ENCODE peak calls at places on chromosomes 13 and 19, in eight cellular contexts. One of them, this sample, is unnamed.
A peak's percentile ranks its signal among the peaks of the same experiment; 100 is the strongest.

GRCh38 chr19:6464070-6464873 is at the start of gene CRB3:
- DNase-seq in heart left ventricle: no peak
- DNase-seq in posterior cingulate gyrus: no peak
- DNase-seq in C1 segment of cervical spinal cord: no peak
- DNase-seq in head of caudate nucleus: no peak
- DNase-seq in substantia nigra: no peak
- DNase-seq in NCI-H1105: peak; percentile 90
- DNase-seq in effector memory CD4-positive, alpha-beta T cell: peak; percentile 26
- DNase-seq in this sample: no peak

GRCh38 chr19:51599084-51599483 is 28.0 kb downstream of the ZNF175 start:
- DNase-seq in heart left ventricle: no peak
- DNase-seq in NCI-H1105: no peak
- DNase-seq in C1 segment of cervical spinal cord: no peak
- DNase-seq in effector memory CD4-positive, alpha-beta T cell: no peak
- DNase-seq in substantia nigra: no peak
- DNase-seq in head of caudate nucleus: no peak
- DNase-seq in posterior cingulate gyrus: no peak
- DNase-seq in this sample: no peak

GRCh38 chr19:17473041-17473440 is 2.7 kb downstream of the SLC27A1 start:
- DNase-seq in NCI-H1105: no peak
- DNase-seq in head of caudate nucleus: peak; percentile 32
- DNase-seq in posterior cingulate gyrus: no peak
- DNase-seq in C1 segment of cervical spinal cord: no peak
- DNase-seq in heart left ventricle: no peak
- DNase-seq in effector memory CD4-positive, alpha-beta T cell: no peak
- DNase-seq in substantia nigra: no peak
- DNase-seq in this sample: no peak

GRCh38 chr19:1089126-1089771 is 5.9 kb downstream of the POLR2E start:
- DNase-seq in NCI-H1105: no peak
- DNase-seq in effector memory CD4-positive, alpha-beta T cell: no peak
- DNase-seq in posterior cingulate gyrus: no peak
- DNase-seq in C1 segment of cervical spinal cord: no peak
- DNase-seq in head of caudate nucleus: no peak
- DNase-seq in heart left ventricle: no peak
- DNase-seq in substantia nigra: no peak
- DNase-seq in this sample: no peak

GRCh38 chr13:57740719-57741118 is 109.2 kb downstream of the PCDH17 start:
- DNase-seq in effector memory CD4-positive, alpha-beta T cell: no peak
- DNase-seq in C1 segment of cervical spinal cord: no peak
- DNase-seq in posterior cingulate gyrus: peak; percentile 50
- DNase-seq in heart left ventricle: no peak
- DNase-seq in head of caudate nucleus: peak; percentile 47
- DNase-seq in NCI-H1105: no peak
- DNase-seq in substantia nigra: peak; percentile 39
- DNase-seq in this sample: peak; percentile 71

GRCh38 chr13:45417790-45418534 is at the start of gene SLC25A30:
- DNase-seq in posterior cingulate gyrus: peak; percentile 99
- DNase-seq in NCI-H1105: no peak
- DNase-seq in head of caudate nucleus: peak; percentile 97
- DNase-seq in heart left ventricle: peak; percentile 97
- DNase-seq in substantia nigra: peak; percentile 78
- DNase-seq in effector memory CD4-positive, alpha-beta T cell: peak; percentile 88
- DNase-seq in C1 segment of cervical spinal cord: peak; percentile 78
- DNase-seq in this sample: peak; percentile 88

GRCh38 chr13:93270769-93271753 is 44.5 kb downstream of the GPC6 start:
- DNase-seq in posterior cingulate gyrus: no peak
- DNase-seq in heart left ventricle: no peak
- DNase-seq in head of caudate nucleus: no peak
- DNase-seq in NCI-H1105: peak; percentile 25
- DNase-seq in effector memory CD4-positive, alpha-beta T cell: no peak
- DNase-seq in substantia nigra: no peak
- DNase-seq in C1 segment of cervical spinal cord: no peak
- DNase-seq in this sample: no peak

GRCh38 chr13:80469841-80470378 is 129.0 kb upstream of the SPRY2 start:
- DNase-seq in NCI-H1105: no peak
- DNase-seq in substantia nigra: no peak
- DNase-seq in C1 segment of cervical spinal cord: no peak
- DNase-seq in head of caudate nucleus: no peak
- DNase-seq in heart left ventricle: peak; percentile 74
- DNase-seq in posterior cingulate gyrus: no peak
- DNase-seq in effector memory CD4-positive, alpha-beta T cell: no peak
- DNase-seq in this sample: no peak

GRCh38 chr19:1276620-1277007 is 1.3 kb downstream of the FAM174C start:
- DNase-seq in head of caudate nucleus: no peak
- DNase-seq in substantia nigra: no peak
- DNase-seq in posterior cingulate gyrus: no peak
- DNase-seq in C1 segment of cervical spinal cord: no peak
- DNase-seq in heart left ventricle: no peak
- DNase-seq in NCI-H1105: no peak
- DNase-seq in effector memory CD4-positive, alpha-beta T cell: no peak
- DNase-seq in this sample: no peak

GRCh38 chr13:34349091-34349722 is 531.3 kb downstream of the RFC3 start:
- DNase-seq in effector memory CD4-positive, alpha-beta T cell: no peak
- DNase-seq in heart left ventricle: peak; percentile 81
- DNase-seq in substantia nigra: no peak
- DNase-seq in NCI-H1105: no peak
- DNase-seq in head of caudate nucleus: no peak
- DNase-seq in C1 segment of cervical spinal cord: no peak
- DNase-seq in posterior cingulate gyrus: peak; percentile 85
- DNase-seq in this sample: no peak

GRCh38 chr19:37564624-37565369 is 29.8 kb downstream of the ZNF571 start:
- DNase-seq in heart left ventricle: no peak
- DNase-seq in C1 segment of cervical spinal cord: no peak
- DNase-seq in head of caudate nucleus: no peak
- DNase-seq in posterior cingulate gyrus: no peak
- DNase-seq in effector memory CD4-positive, alpha-beta T cell: no peak
- DNase-seq in NCI-H1105: no peak
- DNase-seq in substantia nigra: no peak
- DNase-seq in this sample: no peak

GRCh38 chr19:4547303-4548237 is 7.7 kb upstream of the LRG1 start:
- DNase-seq in substantia nigra: no peak
- DNase-seq in NCI-H1105: no peak
- DNase-seq in effector memory CD4-positive, alpha-beta T cell: no peak
- DNase-seq in head of caudate nucleus: no peak
- DNase-seq in C1 segment of cervical spinal cord: no peak
- DNase-seq in posterior cingulate gyrus: no peak
- DNase-seq in heart left ventricle: no peak
- DNase-seq in this sample: no peak

GRCh38 chr19:50008532-50008931 is 16.6 kb downstream of the VRK3 start:
- DNase-seq in head of caudate nucleus: no peak
- DNase-seq in C1 segment of cervical spinal cord: no peak
- DNase-seq in NCI-H1105: no peak
- DNase-seq in heart left ventricle: no peak
- DNase-seq in substantia nigra: no peak
- DNase-seq in effector memory CD4-positive, alpha-beta T cell: no peak
- DNase-seq in posterior cingulate gyrus: no peak
- DNase-seq in this sample: no peak

GRCh38 chr19:31332096-31332495 is 17.1 kb downstream of the TSHZ3 start:
- DNase-seq in effector memory CD4-positive, alpha-beta T cell: no peak
- DNase-seq in posterior cingulate gyrus: no peak
- DNase-seq in heart left ventricle: no peak
- DNase-seq in C1 segment of cervical spinal cord: no peak
- DNase-seq in head of caudate nucleus: no peak
- DNase-seq in NCI-H1105: no peak
- DNase-seq in substantia nigra: no peak
- DNase-seq in this sample: no peak

GRCh38 chr13:113410472-113411201 is 42.7 kb downstream of the ADPRHL1 start:
- DNase-seq in head of caudate nucleus: no peak
- DNase-seq in effector memory CD4-positive, alpha-beta T cell: no peak
- DNase-seq in heart left ventricle: peak; percentile 55
- DNase-seq in NCI-H1105: no peak
- DNase-seq in posterior cingulate gyrus: peak; percentile 51
- DNase-seq in C1 segment of cervical spinal cord: no peak
- DNase-seq in substantia nigra: no peak
- DNase-seq in this sample: no peak

This sample was measured in putamen.